ENCODE peak calls at places on chromosomes 13 and 19, in seven cellular contexts. M is left ventricle myocardium inferior, V is fibroblast of pulmonary artery, H is GM23338, F is WERI-Rb-1, J is AG04450, Q is lung. K is an unnamed sample.

GRCh38 chr19:2282062-2282861 is at the start of gene PEAK3:
- DNase-seq in M (peak), V (peak), H (peak), F (peak), J (no peak), Q (peak), K (peak)

GRCh38 chr19:56120371-56121179 is 520 bp downstream of the ZNF787 start:
- DNase-seq in M (peak), V (peak), H (peak), F (peak), J (no peak), Q (peak), K (peak)

GRCh38 chr19:13428352-13428751 is 77.9 kb downstream of the CACNA1A start:
- DNase-seq in M (no peak), V (peak), H (peak), F (no peak), J (peak), Q (no peak), K (peak)

GRCh38 chr19:2154587-2155075 is 3.3 kb upstream of the AP3D1 start:
- DNase-seq in M (no peak), V (no peak), H (no peak), F (no peak), J (no peak), Q (no peak), K (peak)

GRCh38 chr19:388691-389090 is 20.3 kb downstream of the C2CD4C start:
- DNase-seq in M (no peak), V (no peak), H (no peak), F (no peak), J (no peak), Q (no peak), K (no peak)

GRCh38 chr19:49200238-49200862 is 42.8 kb downstream of the TRPM4 start:
- DNase-seq in M (no peak), V (no peak), H (peak), F (peak), J (no peak), Q (no peak), K (peak)

GRCh38 chr13:20019033-20019432 is 60.5 kb downstream of the ZMYM2 start:
- DNase-seq in M (no peak), V (no peak), H (no peak), F (no peak), J (no peak), Q (no peak), K (no peak)

GRCh38 chr19:44684892-44685847 is 13.8 kb upstream of the CEACAM16 start:
- DNase-seq in M (no peak), V (peak), H (peak), F (peak), J (peak), Q (peak), K (peak)

GRCh38 chr13:100269837-100270236 is 180.9 kb downstream of the PCCA start:
- DNase-seq in M (peak), V (peak), H (no peak), F (no peak), J (peak), Q (peak), K (peak)

GRCh38 chr19:1840541-1841115 is 7.7 kb downstream of the REXO1 start:
- DNase-seq in M (peak), V (peak), H (no peak), F (no peak), J (no peak), Q (no peak), K (peak)

GRCh38 chr19:10270616-10271394 is at the start of gene ICAM1:
- DNase-seq in M (peak), V (peak), H (peak), F (peak), J (no peak), Q (peak), K (peak)

GRCh38 chr19:30085394-30085793 is 143.4 kb downstream of the URI1 start:
- DNase-seq in M (no peak), V (no peak), H (peak), F (no peak), J (no peak), Q (no peak), K (no peak)

GRCh38 chr13:32501058-32501457 is 37.5 kb downstream of the N4BP2L2 start:
- DNase-seq in M (no peak), V (no peak), H (no peak), F (no peak), J (no peak), Q (no peak), K (no peak)

GRCh38 chr13:97391201-97391600 is 42.8 kb upstream of the RAP2A start:
- DNase-seq in M (no peak), V (peak), H (no peak), F (no peak), J (no peak), Q (no peak), K (no peak)

GRCh38 chr19:6472713-6473112 is 8.6 kb downstream of the CRB3 start:
- DNase-seq in M (no peak), V (no peak), H (no peak), F (no peak), J (no peak), Q (no peak), K (no peak)

GRCh38 chr13:73171242-73171641 is 112.4 kb downstream of the KLF5 start:
- DNase-seq in M (no peak), V (no peak), H (no peak), F (no peak), J (no peak), Q (no peak), K (no peak)

GRCh38 chr13:73174521-73175010 is 115.8 kb downstream of the KLF5 start:
- DNase-seq in M (no peak), V (no peak), H (no peak), F (no peak), J (no peak), Q (no peak), K (no peak)

GRCh38 chr13:73169971-73170370 is 111.2 kb downstream of the KLF5 start:
- DNase-seq in M (no peak), V (peak), H (peak), F (no peak), J (no peak), Q (no peak), K (no peak)

GRCh38 chr13:73173160-73173905 is 114.5 kb downstream of the KLF5 start:
- DNase-seq in M (no peak), V (no peak), H (no peak), F (no peak), J (no peak), Q (no peak), K (no peak)

GRCh38 chr13:73171926-73172325 is 113.1 kb downstream of the KLF5 start:
- DNase-seq in M (no peak), V (peak), H (peak), F (no peak), J (no peak), Q (no peak), K (peak)
- TF ChIP-seq CTCF in M (no peak), V (peak), H (peak), F (no peak), J (peak), Q (no peak), K (peak)

GRCh38 chr19:40584007-40584406 is 7.3 kb downstream of the SHKBP1 start:
- DNase-seq in M (no peak), V (no peak), H (peak), F (no peak), J (no peak), Q (no peak), K (no peak)
- TF ChIP-seq CTCF in M (no peak), V (peak), H (peak), F (peak), J (peak), Q (no peak), K (peak)

GRCh38 chr13:113084094-113084942 is 21.3 kb upstream of the F7 start:
- DNase-seq in M (no peak), V (no peak), H (peak), F (no peak), J (no peak), Q (no peak), K (no peak)

GRCh38 chr13:113084943-113085540 is 20.5 kb upstream of the F7 start:
- DNase-seq in M (no peak), V (no peak), H (no peak), F (no peak), J (no peak), Q (no peak), K (no peak)

GRCh38 chr13:113087923-113088690 is 17.5 kb upstream of the F7 start:
- DNase-seq in M (peak), V (no peak), H (no peak), F (no peak), J (no peak), Q (no peak), K (no peak)

GRCh38 chr13:113086991-113087922 is 18.3 kb upstream of the F7 start:
- DNase-seq in M (peak), V (no peak), H (no peak), F (no peak), J (no peak), Q (no peak), K (no peak)

DNA sequence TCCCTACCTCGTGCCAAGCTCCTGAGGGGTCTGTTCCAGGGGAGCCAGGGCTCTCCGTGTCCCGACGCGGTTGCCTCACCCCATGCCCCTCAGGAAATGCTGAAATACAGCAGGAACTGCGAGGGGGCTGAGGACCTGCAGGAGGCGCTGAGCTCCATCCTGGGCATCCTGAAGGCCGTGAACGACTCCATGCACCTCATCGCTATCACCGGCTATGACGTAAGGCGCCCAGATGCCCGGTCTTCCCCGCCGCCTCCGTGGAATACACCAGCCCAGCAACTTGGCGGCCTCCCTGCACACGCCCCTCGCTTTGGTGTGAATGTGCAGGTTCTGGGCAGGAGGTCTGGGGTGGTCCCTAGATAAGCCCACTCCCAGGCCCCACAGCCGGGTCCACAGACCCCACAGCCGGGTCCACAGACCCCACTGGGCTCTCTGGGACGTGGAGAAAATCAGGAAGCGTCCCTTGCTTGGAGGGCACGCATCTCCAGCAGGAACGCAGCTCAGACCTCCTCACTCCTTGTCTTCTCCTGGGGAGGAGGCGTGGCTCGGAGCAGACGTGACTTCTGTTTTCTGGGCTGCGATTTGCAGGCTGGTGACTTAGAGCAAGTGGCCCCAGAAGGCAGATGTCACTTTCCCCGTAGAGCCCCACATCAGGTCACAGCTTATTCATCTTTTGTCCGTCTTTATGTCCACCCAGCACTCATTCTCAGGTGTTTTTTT is 19.4 kb upstream of the F7 start:
- DNase-seq in M (no peak), V (peak), H (peak), F (peak), J (no peak), Q (no peak), K (no peak)
- TF ChIP-seq CTCF in M (no peak), V (peak), H (peak), F (peak), J (peak), Q (no peak), K (peak)

GRCh38 chr13:41648314-41648935 is 191.1 kb downstream of the RGCC start:
- DNase-seq in M (no peak), V (peak), H (peak), F (no peak), J (peak), Q (no peak), K (peak)

GRCh38 chr13:41651413-41652068 is 194.2 kb downstream of the RGCC start:
- DNase-seq in M (no peak), V (peak), H (no peak), F (no peak), J (no peak), Q (no peak), K (peak)

GRCh38 chr13:41650706-41651105 is 193.4 kb downstream of the RGCC start:
- DNase-seq in M (no peak), V (no peak), H (no peak), F (no peak), J (no peak), Q (no peak), K (no peak)

GRCh38 chr13:41652735-41653361 is 195.5 kb downstream of the RGCC start:
- DNase-seq in M (no peak), V (peak), H (peak), F (no peak), J (peak), Q (no peak), K (peak)

GRCh38 chr13:41649659-41650058 is 192.3 kb downstream of the RGCC start:
- DNase-seq in M (no peak), V (peak), H (peak), F (no peak), J (no peak), Q (no peak), K (peak)
- TF ChIP-seq CTCF in M (peak), V (peak), H (peak), F (peak), J (peak), Q (no peak), K (peak)

GRCh38 chr19:46860125-46860845 is 512 bp upstream of the ARHGAP35 start:
- DNase-seq in M (peak), V (peak), H (peak), F (peak), J (peak), Q (peak), K (peak)
- TF ChIP-seq CTCF in M (peak), V (no peak), H (no peak), F (no peak), J (no peak), Q (no peak), K (no peak)

GRCh38 chr19:36528194-36528920 is at the start of gene ZNF260:
- DNase-seq in M (peak), V (peak), H (peak), F (peak), J (peak), Q (peak), K (peak)

GRCh38 chr19:36524617-36525016 is 3.5 kb downstream of the ZNF260 start:
- DNase-seq in M (no peak), V (no peak), H (no peak), F (no peak), J (no peak), Q (no peak), K (no peak)

GRCh38 chr19:36526581-36526980 is 1.5 kb downstream of the ZNF260 start:
- DNase-seq in M (no peak), V (no peak), H (no peak), F (no peak), J (no peak), Q (no peak), K (no peak)

GRCh38 chr19:36528921-36529518 is 949 bp upstream of the ZNF260 start:
- DNase-seq in M (no peak), V (no peak), H (peak), F (peak), J (no peak), Q (no peak), K (no peak)

GRCh38 chr19:36527873-36528193 is 238 bp downstream of the ZNF260 start:
- DNase-seq in M (no peak), V (no peak), H (no peak), F (no peak), J (no peak), Q (no peak), K (no peak)
- TF ChIP-seq CTCF in M (no peak), V (no peak), H (no peak), F (no peak), J (no peak), Q (no peak), K (no peak)

GRCh38 chr13:61286148-61286745 is 129.4 kb downstream of the PCDH20 start:
- DNase-seq in M (no peak), V (peak), H (peak), F (peak), J (no peak), Q (no peak), K (no peak)
- TF ChIP-seq CTCF in M (peak), V (no peak), H (peak), F (peak), J (no peak), Q (no peak), K (no peak)